ENCODE peak calls at places on chromosomes 16 and 17, in nine cellular contexts. Y, M, U, J, S, E, I, O and B are unnamed samples.

GRCh38 chr16:66746682-66747081 is 4.7 kb downstream of the DYNC1LI2 start:
- DNase-seq in Y (no peak), M (no peak), U (no peak), J (no peak), S (peak; percentile 15), E (no peak), I (no peak), O (no peak), B (no peak)

GRCh38 chr16:74734361-74735161 is 33.9 kb upstream of the MLKL start:
- DNase-seq in Y (no peak), M (no peak), U (no peak), J (no peak), S (no peak), E (no peak), I (peak; percentile 55), O (no peak), B (no peak)

GRCh38 chr16:31331141-31331764 is 23.7 kb upstream of the ITGAX start:
- DNase-seq in Y (no peak), M (no peak), U (no peak), J (no peak), S (no peak), E (no peak), I (no peak), O (no peak), B (no peak)

GRCh38 chr17:79019631-79020584 is 4.1 kb upstream of the C1QTNF1 start:
- DNase-seq in Y (peak; percentile 67), M (no peak), U (peak; percentile 56), J (no peak), S (peak; percentile 53), E (peak; percentile 21), I (peak; percentile 64), O (no peak), B (peak; percentile 86)

GRCh38 chr17:66841328-66841727 is 6.4 kb downstream of the CACNG5 start:
- DNase-seq in Y (no peak), M (no peak), U (no peak), J (no peak), S (no peak), E (no peak), I (no peak), O (no peak), B (no peak)

GRCh38 chr16:68506331-68507053 is 32.6 kb upstream of the ZFP90 start:
- DNase-seq in Y (no peak), M (no peak), U (peak; percentile 38), J (no peak), S (no peak), E (no peak), I (peak; percentile 60), O (no peak), B (no peak)

GRCh38 chr16:87555647-87556046 is 46.7 kb upstream of the JPH3 start:
- DNase-seq in Y (no peak), M (no peak), U (no peak), J (peak; percentile 73), S (no peak), E (no peak), I (no peak), O (no peak), B (no peak)

GRCh38 chr17:79622201-79622601 is 11.3 kb upstream of the RBFOX3 start:
- DNase-seq in Y (no peak), M (no peak), U (peak; percentile 6), J (peak; percentile 39), S (no peak), E (no peak), I (no peak), O (no peak), B (peak; percentile 46)

GRCh38 chr16:14378684-14379467 is 251.2 kb downstream of the PARN start:
- DNase-seq in Y (no peak), M (no peak), U (no peak), J (no peak), S (peak; percentile 91), E (no peak), I (no peak), O (no peak), B (no peak)

GRCh38 chr17:48541036-48541573 is 3.8 kb downstream of the HOXB2 start:
- DNase-seq in Y (no peak), M (no peak), U (no peak), J (no peak), S (peak; percentile 35), E (no peak), I (no peak), O (no peak), B (no peak)

GRCh38 chr17:58786586-58787295 is 31.1 kb downstream of the PPM1E start:
- DNase-seq in Y (peak; percentile 1), M (no peak), U (no peak), J (no peak), S (peak; percentile 34), E (no peak), I (peak; percentile 34), O (no peak), B (no peak)

GRCh38 chr16:78505544-78506371 is 406.3 kb downstream of the WWOX start:
- DNase-seq in Y (no peak), M (no peak), U (peak; percentile 23), J (peak; percentile 71), S (no peak), E (no peak), I (no peak), O (no peak), B (peak; percentile 84)

GRCh38 chr16:11674001-11674817 is 6.0 kb downstream of the SNN start:
- DNase-seq in Y (no peak), M (no peak), U (no peak), J (no peak), S (no peak), E (no peak), I (no peak), O (no peak), B (no peak)

GRCh38 chr17:13721705-13722104 is 120.0 kb upstream of the HS3ST3A1 start:
- DNase-seq in Y (no peak), M (no peak), U (no peak), J (no peak), S (no peak), E (no peak), I (no peak), O (no peak), B (no peak)

GRCh38 chr16:88393034-88393433 is 10.3 kb downstream of the ZNF469 start:
- DNase-seq in Y (no peak), M (no peak), U (peak; percentile 47), J (no peak), S (no peak), E (no peak), I (no peak), O (no peak), B (no peak)

GRCh38 chr17:77535892-77536291 is 395.1 kb downstream of the SEC14L1 start:
- DNase-seq in Y (no peak), M (no peak), U (no peak), J (no peak), S (no peak), E (no peak), I (no peak), O (no peak), B (no peak)

GRCh38 chr17:64128787-64129514 is 993 bp downstream of the ERN1 start:
- DNase-seq in Y (no peak), M (no peak), U (no peak), J (no peak), S (peak; percentile 47), E (no peak), I (no peak), O (no peak), B (no peak)

GRCh38 chr17:57662644-57663308 is 82.3 kb downstream of the CCDC182 start:
- DNase-seq in Y (peak; percentile 74), M (peak; percentile 90), U (peak; percentile 100), J (peak; percentile 77), S (peak; percentile 99), E (peak; percentile 6), I (peak; percentile 99), O (peak; percentile 21), B (peak; percentile 96)

GRCh38 chr17:4176803-4177472 is 33.9 kb downstream of the CYB5D2 start:
- DNase-seq in Y (no peak), M (no peak), U (no peak), J (no peak), S (no peak), E (no peak), I (no peak), O (no peak), B (no peak)

GRCh38 chr17:19747829-19748806 is at the start of gene ALDH3A1:
- DNase-seq in Y (no peak), M (no peak), U (peak; percentile 42), J (no peak), S (no peak), E (no peak), I (no peak), O (no peak), B (no peak)

GRCh38 chr16:4676826-4677225 is 16.5 kb upstream of the NUDT16L1 start:
- DNase-seq in Y (no peak), M (no peak), U (no peak), J (no peak), S (no peak), E (no peak), I (no peak), O (no peak), B (no peak)